ENCODE peak calls at places on chromosomes 12 and 14, in nine cellular contexts. W, H, Q, Y, R, M, P, C and S are unnamed samples.

GRCh38 chr12:28569698-28570411 is 379.6 kb downstream of the CCDC91 start:
- DNase-seq in W (no peak), H (peak; percentile 69), Q (no peak), Y (no peak), R (no peak), M (peak; percentile 10), P (peak; percentile 6), C (peak; percentile 72), S (peak; percentile 74)

GRCh38 chr12:991350-992278 is 591 bp downstream of the ERC1 start:
- DNase-seq in W (peak; percentile 5), H (no peak), Q (no peak), Y (peak; percentile 47), R (peak; percentile 13), M (peak; percentile 22), P (no peak), C (peak; percentile 17), S (no peak)

GRCh38 chr12:53816360-53817020 is 64.7 kb upstream of the CISTR start:
- DNase-seq in W (no peak), H (no peak), Q (no peak), Y (no peak), R (no peak), M (no peak), P (no peak), C (no peak), S (no peak)

GRCh38 chr14:90355540-90356518 is 24.1 kb upstream of the NRDE2 start:
- DNase-seq in W (no peak), H (no peak), Q (no peak), Y (no peak), R (peak; percentile 79), M (no peak), P (no peak), C (no peak), S (no peak)

GRCh38 chr12:103172447-103173112 is 215.1 kb downstream of the ASCL1 start:
- DNase-seq in W (no peak), H (no peak), Q (no peak), Y (no peak), R (no peak), M (no peak), P (no peak), C (no peak), S (no peak)

GRCh38 chr14:97052001-97052400 is 254.8 kb downstream of the VRK1 start:
- DNase-seq in W (no peak), H (no peak), Q (no peak), Y (no peak), R (no peak), M (no peak), P (no peak), C (no peak), S (no peak)

GRCh38 chr12:66107451-66107915 is 23.1 kb downstream of the LLPH start:
- DNase-seq in W (peak; percentile 78), H (peak; percentile 65), Q (peak; percentile 51), Y (peak; percentile 82), R (peak; percentile 91), M (peak; percentile 97), P (peak; percentile 86), C (peak; percentile 100), S (peak; percentile 87)

GRCh38 chr14:22492601-22493000 is 96.4 kb downstream of the DAD1 start:
- DNase-seq in W (no peak), H (no peak), Q (no peak), Y (no peak), R (no peak), M (no peak), P (no peak), C (no peak), S (no peak)

GRCh38 chr14:92903359-92903758 is 19.6 kb upstream of the CHGA start:
- DNase-seq in W (no peak), H (no peak), Q (no peak), Y (no peak), R (no peak), M (no peak), P (no peak), C (no peak), S (no peak)

GRCh38 chr12:108116254-108116653 is 12.8 kb upstream of the WSCD2 start:
- DNase-seq in W (no peak), H (no peak), Q (no peak), Y (no peak), R (no peak), M (no peak), P (no peak), C (no peak), S (no peak)

GRCh38 chr12:92290016-92290685 is 144.5 kb upstream of the BTG1 start:
- DNase-seq in W (no peak), H (no peak), Q (no peak), Y (no peak), R (no peak), M (no peak), P (no peak), C (peak; percentile 81), S (no peak)

GRCh38 chr12:108419949-108420348 is 80.8 kb upstream of the CMKLR1 start:
- DNase-seq in W (no peak), H (no peak), Q (no peak), Y (no peak), R (no peak), M (no peak), P (peak; percentile 12), C (no peak), S (no peak)

GRCh38 chr14:22225526-22226133 is 363.4 kb downstream of the DAD1 start:
- DNase-seq in W (no peak), H (no peak), Q (no peak), Y (no peak), R (no peak), M (no peak), P (no peak), C (peak; percentile 62), S (no peak)

GRCh38 chr12:91138337-91138905 is 27.1 kb upstream of the LUM start:
- DNase-seq in W (no peak), H (peak; percentile 73), Q (no peak), Y (no peak), R (peak; percentile 14), M (no peak), P (no peak), C (no peak), S (no peak)

GRCh38 chr14:39956372-39956771 is 524.1 kb upstream of the FBXO33 start:
- DNase-seq in W (no peak), H (no peak), Q (no peak), Y (peak; percentile 29), R (no peak), M (no peak), P (no peak), C (peak; percentile 63), S (no peak)

GRCh38 chr14:68440776-68441175 is 352.1 kb downstream of the ZFP36L1 start:
- DNase-seq in W (no peak), H (no peak), Q (no peak), Y (no peak), R (no peak), M (no peak), P (no peak), C (peak; percentile 96), S (no peak)

GRCh38 chr14:99737451-99737951 is 53.4 kb downstream of the CYP46A1 start:
- DNase-seq in W (no peak), H (peak; percentile 88), Q (no peak), Y (no peak), R (no peak), M (no peak), P (no peak), C (peak; percentile 69), S (peak; percentile 51)

DNA sequence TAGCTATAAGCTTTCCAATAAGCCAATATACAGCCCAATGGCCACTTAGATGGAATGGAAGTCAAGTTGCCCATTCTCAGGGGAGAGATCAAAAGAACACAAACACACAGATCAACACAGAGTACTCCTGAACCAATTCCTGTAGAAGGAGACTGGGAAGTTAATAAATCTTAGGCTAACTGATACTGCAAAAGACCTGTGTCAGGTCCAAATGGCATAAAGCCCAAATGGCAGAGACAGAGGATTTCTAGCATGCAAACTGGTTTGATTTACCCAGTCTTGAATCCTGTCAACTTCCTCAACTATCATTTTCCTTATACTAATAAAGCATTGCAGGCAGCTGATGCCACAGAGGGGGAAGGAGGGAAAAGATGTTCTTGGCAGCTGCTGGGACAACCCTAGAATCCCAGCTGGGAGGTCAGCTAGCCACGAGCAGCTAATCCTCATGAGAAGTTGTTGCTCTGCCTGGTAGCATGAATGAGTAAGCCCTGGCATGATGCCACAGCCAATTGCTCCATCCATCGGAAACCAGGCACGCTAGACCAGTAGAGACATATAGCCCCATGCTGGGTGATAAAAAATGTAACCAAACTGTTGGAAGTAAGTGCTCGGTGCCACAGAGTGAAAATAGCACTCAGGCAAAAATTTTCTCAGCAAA is 26.2 kb downstream of the ANG start:
- DNase-seq in W (no peak), H (peak; percentile 86), Q (no peak), Y (no peak), R (no peak), M (peak; percentile 84), P (no peak), C (peak; percentile 39), S (peak; percentile 91)
- H3K27ac ChIP-seq in W (no peak overlapping the region), H (peak overlapping the region; percentile 27), Q (no peak overlapping the region), Y (no peak overlapping the region), R (no peak overlapping the region), M (peak overlapping the region; percentile 62), P (no peak overlapping the region), C (no peak overlapping the region), S (no peak overlapping the region)

DNA sequence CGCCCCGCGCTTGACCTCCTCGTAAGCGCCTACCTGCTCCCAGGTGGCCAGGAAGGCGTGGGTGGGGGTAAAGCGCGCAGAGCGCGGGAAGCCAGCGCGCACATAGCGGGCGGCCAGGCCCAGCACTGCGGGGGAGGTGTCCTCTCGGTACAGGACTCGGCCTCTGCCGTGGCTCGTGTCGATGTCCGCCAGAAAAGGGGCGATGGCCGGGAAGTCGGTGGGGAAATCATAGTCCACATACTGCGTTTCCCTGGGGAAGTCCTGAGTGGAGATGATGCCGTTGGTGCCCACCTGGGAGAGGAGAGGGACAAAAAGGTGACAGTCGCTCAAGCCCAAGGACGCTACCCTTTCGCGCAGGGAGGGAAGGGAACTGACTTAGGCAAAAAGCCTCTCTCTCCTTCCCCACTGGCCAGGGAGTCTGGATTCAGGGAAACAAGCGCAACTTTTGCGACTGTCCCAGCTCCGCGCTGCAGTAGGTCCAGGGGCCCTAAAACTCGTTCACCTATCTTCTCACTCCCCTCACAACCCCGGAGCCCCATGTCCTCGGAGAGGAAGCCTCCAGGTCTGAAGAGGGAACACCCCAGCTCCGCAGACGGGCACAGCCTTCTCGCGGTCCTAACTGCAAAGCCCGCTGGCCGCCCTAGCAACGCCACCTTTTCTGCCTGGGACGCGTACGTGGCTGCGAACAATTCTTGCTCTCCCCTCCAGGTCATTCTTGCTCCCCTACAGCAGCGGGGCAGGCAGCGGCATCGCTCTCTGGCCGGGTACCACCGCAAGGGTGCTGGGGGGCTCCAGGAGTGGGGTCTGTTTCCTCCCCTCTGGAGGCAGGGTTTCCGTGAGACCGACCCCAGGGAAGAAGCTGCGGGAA is 752 bp downstream of the NID2 start:
- DNase-seq in W (peak; percentile 0), H (peak; percentile 74), Q (peak; percentile 49), Y (no peak), R (peak; percentile 65), M (no peak), P (no peak), C (peak; percentile 26), S (peak; percentile 57)
- H3K4me1 ChIP-seq in W (peaks cover 12% of the 10 kb centered on the region), H (no peaks in the 10 kb centered on the region), Q (peaks cover 24% of the 10 kb centered on the region), Y (no peaks in the 10 kb centered on the region), R (peaks cover 26% of the 10 kb centered on the region), M (peaks cover 20% of the 10 kb centered on the region), P (peaks cover 10% of the 10 kb centered on the region), C (no peaks in the 10 kb centered on the region), S (peaks cover 58% of the 10 kb centered on the region)

GRCh38 chr14:94831085-94831484 is 61.2 kb upstream of the GSC start:
- DNase-seq in W (no peak), H (no peak), Q (no peak), Y (no peak), R (no peak), M (no peak), P (no peak), C (no peak), S (no peak)
- H3K4me3 ChIP-seq in W (no peak overlapping the region), H (no peak overlapping the region), Q (no peak overlapping the region), Y (no peak overlapping the region), R (no peak overlapping the region), M (no peak overlapping the region), P (no peak overlapping the region), C (no peak overlapping the region), S (no peak overlapping the region)

GRCh38 chr12:127928615-127929014 is 338.4 kb upstream of the TMEM132C start:
- DNase-seq in W (no peak), H (no peak), Q (no peak), Y (no peak), R (no peak), M (no peak), P (no peak), C (peak; percentile 70), S (no peak)
- H3K27ac ChIP-seq in W (no peak overlapping the region), H (no peak overlapping the region), Q (no peak overlapping the region), Y (no peak overlapping the region), R (no peak overlapping the region), M (no peak overlapping the region), P (no peak overlapping the region), C (peak overlapping the region; percentile 91), S (no peak overlapping the region)